ENCODE peak calls at places on chromosomes 11 and 22, in five cellular contexts. One of them, this sample, is unnamed.
A peak's percentile ranks its signal among the peaks of the same experiment; 100 is the strongest.

GRCh38 chr11:70734379-70734778 is 336.1 kb downstream of the CTTN start:
- DNase-seq in mammary epithelial cell: no peak
- DNase-seq in cardiac muscle cell: no peak
- DNase-seq in heart left ventricle: no peak
- DNase-seq in CD8-positive, alpha-beta T cell: no peak
- DNase-seq in this sample: no peak

GRCh38 chr22:27959335-27960090 is 40.5 kb upstream of the PITPNB start:
- DNase-seq in mammary epithelial cell: no peak
- DNase-seq in cardiac muscle cell: peak; percentile 77
- DNase-seq in heart left ventricle: no peak
- DNase-seq in CD8-positive, alpha-beta T cell: no peak
- DNase-seq in this sample: no peak

GRCh38 chr22:29523761-29524160 is 29.8 kb downstream of the THOC5 start:
- DNase-seq in mammary epithelial cell: no peak
- DNase-seq in cardiac muscle cell: no peak
- DNase-seq in heart left ventricle: no peak
- DNase-seq in CD8-positive, alpha-beta T cell: no peak
- DNase-seq in this sample: no peak

GRCh38 chr11:95147364-95147905 is 57.8 kb downstream of the ENDOD1 start:
- DNase-seq in mammary epithelial cell: peak; percentile 88
- DNase-seq in cardiac muscle cell: no peak
- DNase-seq in heart left ventricle: no peak
- DNase-seq in CD8-positive, alpha-beta T cell: no peak
- DNase-seq in this sample: no peak

GRCh38 chr22:28841111-28841510 is 40.7 kb upstream of the XBP1 start:
- DNase-seq in mammary epithelial cell: no peak
- DNase-seq in cardiac muscle cell: no peak
- DNase-seq in heart left ventricle: no peak
- DNase-seq in CD8-positive, alpha-beta T cell: no peak
- DNase-seq in this sample: no peak

GRCh38 chr11:18750944-18751343 is 25.0 kb upstream of the IGSF22 start:
- DNase-seq in mammary epithelial cell: no peak
- DNase-seq in cardiac muscle cell: no peak
- DNase-seq in heart left ventricle: no peak
- DNase-seq in CD8-positive, alpha-beta T cell: no peak
- DNase-seq in this sample: no peak

GRCh38 chr22:35452351-35452781 is 52.4 kb downstream of the MCM5 start:
- DNase-seq in mammary epithelial cell: no peak
- DNase-seq in cardiac muscle cell: no peak
- DNase-seq in heart left ventricle: no peak
- DNase-seq in CD8-positive, alpha-beta T cell: no peak
- DNase-seq in this sample: no peak

GRCh38 chr22:39494471-39495120 is 7.5 kb upstream of the MIEF1 start:
- DNase-seq in mammary epithelial cell: no peak
- DNase-seq in cardiac muscle cell: no peak
- DNase-seq in heart left ventricle: no peak
- DNase-seq in CD8-positive, alpha-beta T cell: no peak
- DNase-seq in this sample: no peak

GRCh38 chr22:50525991-50526848 is 822 bp upstream of the SCO2 start:
- DNase-seq in mammary epithelial cell: peak; percentile 74
- DNase-seq in cardiac muscle cell: peak; percentile 82
- DNase-seq in heart left ventricle: peak; percentile 92
- DNase-seq in CD8-positive, alpha-beta T cell: peak; percentile 76
- DNase-seq in this sample: peak; percentile 82

GRCh38 chr22:29313126-29314071 is 2.1 kb downstream of the RASL10A start:
- DNase-seq in mammary epithelial cell: no peak
- DNase-seq in cardiac muscle cell: no peak
- DNase-seq in heart left ventricle: peak; percentile 72
- DNase-seq in CD8-positive, alpha-beta T cell: no peak
- DNase-seq in this sample: no peak

GRCh38 chr11:90113541-90113940 is 20.9 kb upstream of the NAALAD2 start:
- DNase-seq in mammary epithelial cell: no peak
- DNase-seq in cardiac muscle cell: no peak
- DNase-seq in heart left ventricle: no peak
- DNase-seq in CD8-positive, alpha-beta T cell: no peak
- DNase-seq in this sample: no peak

DNA sequence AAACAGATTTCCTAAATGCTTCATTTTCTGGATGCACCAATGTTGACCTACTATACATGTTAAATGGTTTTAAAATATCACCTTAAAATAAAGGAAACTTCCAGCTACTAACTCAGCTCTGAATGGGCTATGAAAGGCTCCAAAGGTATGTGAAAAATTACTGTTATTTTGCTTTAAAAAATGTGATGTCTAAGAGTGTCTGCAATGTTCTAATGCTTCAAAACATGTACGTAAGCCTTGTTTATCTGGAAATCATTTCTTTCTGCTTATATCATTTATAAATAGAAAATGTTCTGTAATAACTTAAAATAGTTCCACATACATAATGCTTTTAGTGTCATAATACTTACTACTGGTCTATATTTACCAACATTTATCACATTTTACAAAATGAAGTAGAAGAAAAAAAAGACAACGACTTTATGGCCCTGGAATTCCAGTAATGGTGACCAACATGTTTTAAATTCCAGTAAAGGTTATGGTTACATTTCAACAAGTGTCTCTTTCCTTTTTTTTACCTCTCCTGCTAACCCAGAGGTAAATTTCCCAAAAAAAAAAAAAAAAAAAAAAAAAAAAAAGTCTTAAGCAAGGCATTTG is 2.5 kb downstream of the BDNF start:
- DNase-seq in mammary epithelial cell: no peak
- DNase-seq in cardiac muscle cell: no peak
- DNase-seq in heart left ventricle: no peak
- DNase-seq in CD8-positive, alpha-beta T cell: no peak
- DNase-seq in this sample: no peak
- H3K27ac ChIP-seq in mammary epithelial cell: no peak overlapping the region
- H3K27ac ChIP-seq in cardiac muscle cell: no peak overlapping the region
- H3K27ac ChIP-seq in heart left ventricle: no peak overlapping the region
- H3K27ac ChIP-seq in CD8-positive, alpha-beta T cell: no peak overlapping the region
- H3K27ac ChIP-seq in this sample: no peak overlapping the region

DNA sequence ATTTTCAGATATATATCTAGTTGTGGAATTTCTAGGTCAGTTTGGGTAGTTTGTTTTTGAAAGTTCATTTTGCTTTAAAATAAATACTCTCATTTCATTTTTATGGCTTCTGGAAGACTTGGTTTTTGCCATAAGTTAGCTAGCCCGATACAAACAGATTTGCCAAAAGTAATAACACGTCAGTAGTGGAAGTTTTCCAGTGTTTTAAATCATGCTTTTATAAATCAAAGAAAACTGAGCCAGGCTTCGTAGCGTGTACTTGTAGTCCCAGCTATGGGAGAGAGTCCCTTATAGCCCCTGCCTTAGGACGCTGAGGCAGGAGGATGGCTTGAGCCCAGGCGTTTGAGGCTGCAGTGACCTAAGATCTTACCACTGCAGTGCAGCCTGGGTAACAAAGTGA is 21.7 kb upstream of the MICALL1 start:
- DNase-seq in mammary epithelial cell: no peak
- DNase-seq in cardiac muscle cell: no peak
- DNase-seq in heart left ventricle: no peak
- DNase-seq in CD8-positive, alpha-beta T cell: no peak
- DNase-seq in this sample: no peak
- H3K4me1 ChIP-seq in mammary epithelial cell: peaks cover 25% of the 10 kb centered on the region
- H3K4me1 ChIP-seq in cardiac muscle cell: no peaks in the 10 kb centered on the region
- H3K4me1 ChIP-seq in heart left ventricle: no peaks in the 10 kb centered on the region
- H3K4me1 ChIP-seq in CD8-positive, alpha-beta T cell: no peaks in the 10 kb centered on the region
- H3K4me1 ChIP-seq in this sample: no peaks in the 10 kb centered on the region

GRCh38 chr11:60838132-60838531 is 3.8 kb upstream of the CCDC86 start:
- DNase-seq in mammary epithelial cell: no peak
- DNase-seq in cardiac muscle cell: peak; percentile 23
- DNase-seq in heart left ventricle: no peak
- DNase-seq in CD8-positive, alpha-beta T cell: no peak
- DNase-seq in this sample: no peak

GRCh38 chr11:60834742-60835141 is 7.2 kb upstream of the CCDC86 start:
- DNase-seq in mammary epithelial cell: no peak
- DNase-seq in cardiac muscle cell: no peak
- DNase-seq in heart left ventricle: no peak
- DNase-seq in CD8-positive, alpha-beta T cell: no peak
- DNase-seq in this sample: no peak

GRCh38 chr11:60831501-60832079 is 10.3 kb upstream of the CCDC86 start:
- DNase-seq in mammary epithelial cell: peak; percentile 74
- DNase-seq in cardiac muscle cell: no peak
- DNase-seq in heart left ventricle: no peak
- DNase-seq in CD8-positive, alpha-beta T cell: no peak
- DNase-seq in this sample: no peak

GRCh38 chr11:60836866-60837510 is 4.9 kb upstream of the CCDC86 start:
- DNase-seq in mammary epithelial cell: no peak
- DNase-seq in cardiac muscle cell: peak; percentile 13
- DNase-seq in heart left ventricle: no peak
- DNase-seq in CD8-positive, alpha-beta T cell: no peak
- DNase-seq in this sample: no peak

GRCh38 chr11:60835472-60835871 is 6.4 kb upstream of the CCDC86 start:
- DNase-seq in mammary epithelial cell: peak; percentile 47
- DNase-seq in cardiac muscle cell: no peak
- DNase-seq in heart left ventricle: no peak
- DNase-seq in CD8-positive, alpha-beta T cell: no peak
- DNase-seq in this sample: no peak
- H3K27ac ChIP-seq in mammary epithelial cell: no peak overlapping the region
- H3K27ac ChIP-seq in cardiac muscle cell: no peak overlapping the region
- H3K27ac ChIP-seq in heart left ventricle: peak overlapping the region; percentile 67
- H3K27ac ChIP-seq in CD8-positive, alpha-beta T cell: no peak overlapping the region
- H3K27ac ChIP-seq in this sample: no peak overlapping the region

GRCh38 chr22:49307071-49307830 is 520.4 kb downstream of the BRD1 start:
- DNase-seq in mammary epithelial cell: no peak
- DNase-seq in cardiac muscle cell: no peak
- DNase-seq in heart left ventricle: no peak
- DNase-seq in CD8-positive, alpha-beta T cell: no peak
- DNase-seq in this sample: no peak
- H3K4me1 ChIP-seq in mammary epithelial cell: no peaks in the 10 kb centered on the region
- H3K4me1 ChIP-seq in cardiac muscle cell: no peaks in the 10 kb centered on the region
- H3K4me1 ChIP-seq in heart left ventricle: no peaks in the 10 kb centered on the region
- H3K4me1 ChIP-seq in CD8-positive, alpha-beta T cell: no peaks in the 10 kb centered on the region
- H3K4me1 ChIP-seq in this sample: no peaks in the 10 kb centered on the region

DNA sequence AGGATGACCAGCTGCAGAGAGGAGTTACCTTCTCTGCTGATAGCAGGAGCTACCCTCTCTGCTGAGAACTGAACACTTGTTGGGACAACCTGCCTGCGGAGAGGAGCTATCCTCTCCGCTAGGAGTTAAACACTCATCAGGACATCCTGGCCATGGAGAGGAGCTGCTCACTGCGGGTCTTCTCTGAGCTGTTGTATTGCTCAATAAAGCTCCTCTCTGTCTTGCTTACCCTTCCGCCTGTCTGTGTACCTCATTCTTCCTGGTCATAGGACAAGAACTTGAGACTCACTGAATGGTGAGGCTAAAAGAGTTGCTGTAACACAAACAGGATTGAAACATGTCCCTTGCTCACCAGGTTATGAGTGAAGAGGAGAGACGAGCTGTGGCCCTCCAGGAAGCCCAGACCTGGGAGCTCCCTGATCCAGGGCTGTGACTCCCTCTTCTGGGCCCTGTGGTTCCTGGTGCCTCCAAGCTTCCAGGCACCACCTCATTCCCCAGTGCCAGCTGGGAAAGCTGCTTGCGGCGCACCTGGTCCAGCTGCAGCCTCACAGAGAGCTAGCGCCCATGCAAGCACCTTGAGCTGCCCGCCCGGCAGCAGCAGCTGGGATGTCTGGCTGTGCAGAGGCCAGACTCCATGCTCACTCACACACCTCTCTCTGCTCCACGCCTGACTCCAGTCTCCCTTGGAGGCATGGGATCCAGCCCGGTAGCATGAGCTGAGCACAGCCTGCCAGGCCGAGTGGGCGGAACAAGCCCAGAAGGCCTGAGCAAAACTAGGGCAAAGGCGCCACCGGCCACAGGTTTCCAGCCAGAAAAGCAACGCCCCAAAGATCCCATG is 50.5 kb downstream of the RAB30 start:
- DNase-seq in mammary epithelial cell: no peak
- DNase-seq in cardiac muscle cell: no peak
- DNase-seq in heart left ventricle: no peak
- DNase-seq in CD8-positive, alpha-beta T cell: no peak
- DNase-seq in this sample: no peak
- H3K27ac ChIP-seq in mammary epithelial cell: no peak overlapping the region
- H3K27ac ChIP-seq in cardiac muscle cell: no peak overlapping the region
- H3K27ac ChIP-seq in heart left ventricle: no peak overlapping the region
- H3K27ac ChIP-seq in CD8-positive, alpha-beta T cell: no peak overlapping the region
- H3K27ac ChIP-seq in this sample: no peak overlapping the region

DNA sequence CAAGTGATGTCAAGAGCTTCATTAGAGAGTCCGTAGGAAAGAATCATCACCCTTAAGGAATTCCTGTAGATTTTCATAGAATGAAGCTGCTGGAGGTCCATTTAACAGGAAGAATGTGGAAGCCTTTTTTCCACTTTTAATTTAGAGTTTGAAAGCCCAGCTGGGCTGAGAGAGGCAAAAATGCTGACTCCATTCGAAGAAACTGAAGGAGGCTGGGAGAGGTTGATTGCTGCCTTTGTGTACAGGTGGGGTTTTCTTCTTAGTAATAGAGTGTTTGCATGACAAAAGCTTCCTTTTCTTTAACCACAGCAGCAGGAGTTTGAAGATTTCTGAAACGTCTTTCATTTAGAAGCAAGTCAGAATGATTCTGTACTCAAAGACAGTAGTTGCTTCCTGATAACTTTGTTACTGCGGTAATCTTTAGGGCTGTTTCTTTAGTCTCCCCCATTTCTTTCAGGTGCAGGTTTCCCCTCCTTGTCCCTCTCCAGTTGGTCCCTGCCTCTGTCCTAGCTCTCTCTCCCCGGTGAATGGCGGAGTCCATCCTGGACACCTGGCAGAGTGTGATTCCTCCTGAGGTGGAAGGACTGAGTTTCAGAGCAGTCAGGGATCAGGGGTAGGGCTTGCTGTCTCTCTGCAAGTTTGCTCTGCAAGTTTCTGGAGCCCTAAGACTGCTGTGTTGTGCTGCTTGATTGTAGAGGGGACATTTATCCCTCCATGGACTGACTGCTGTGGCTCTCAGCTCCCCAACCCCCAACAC is 166.2 kb downstream of the LDLRAD3 start:
- DNase-seq in mammary epithelial cell: no peak
- DNase-seq in cardiac muscle cell: no peak
- DNase-seq in heart left ventricle: no peak
- DNase-seq in CD8-positive, alpha-beta T cell: no peak
- DNase-seq in this sample: no peak
- H3K4me1 ChIP-seq in mammary epithelial cell: no peaks in the 10 kb centered on the region
- H3K4me1 ChIP-seq in cardiac muscle cell: peaks cover 6% of the 10 kb centered on the region
- H3K4me1 ChIP-seq in heart left ventricle: no peaks in the 10 kb centered on the region
- H3K4me1 ChIP-seq in CD8-positive, alpha-beta T cell: no peaks in the 10 kb centered on the region
- H3K4me1 ChIP-seq in this sample: no peaks in the 10 kb centered on the region

GRCh38 chr11:1412377-1413095 is 22.8 kb downstream of the BRSK2 start:
- DNase-seq in mammary epithelial cell: no peak
- DNase-seq in cardiac muscle cell: no peak
- DNase-seq in heart left ventricle: no peak
- DNase-seq in CD8-positive, alpha-beta T cell: no peak
- DNase-seq in this sample: no peak

GRCh38 chr11:1409108-1409851 is 19.5 kb downstream of the BRSK2 start:
- DNase-seq in mammary epithelial cell: no peak
- DNase-seq in cardiac muscle cell: no peak
- DNase-seq in heart left ventricle: no peak
- DNase-seq in CD8-positive, alpha-beta T cell: no peak
- DNase-seq in this sample: no peak

GRCh38 chr11:1408346-1408745 is 18.6 kb downstream of the BRSK2 start:
- DNase-seq in mammary epithelial cell: no peak
- DNase-seq in cardiac muscle cell: no peak
- DNase-seq in heart left ventricle: no peak
- DNase-seq in CD8-positive, alpha-beta T cell: no peak
- DNase-seq in this sample: no peak

GRCh38 chr11:1410366-1411291 is 20.9 kb downstream of the BRSK2 start:
- DNase-seq in mammary epithelial cell: no peak
- DNase-seq in cardiac muscle cell: no peak
- DNase-seq in heart left ventricle: no peak
- DNase-seq in CD8-positive, alpha-beta T cell: no peak
- DNase-seq in this sample: no peak

GRCh38 chr11:1411301-1411700 is 21.6 kb downstream of the BRSK2 start:
- DNase-seq in mammary epithelial cell: no peak
- DNase-seq in cardiac muscle cell: no peak
- DNase-seq in heart left ventricle: no peak
- DNase-seq in CD8-positive, alpha-beta T cell: no peak
- DNase-seq in this sample: no peak
- H3K27ac ChIP-seq in mammary epithelial cell: no peak overlapping the region
- H3K27ac ChIP-seq in cardiac muscle cell: no peak overlapping the region
- H3K27ac ChIP-seq in heart left ventricle: no peak overlapping the region
- H3K27ac ChIP-seq in CD8-positive, alpha-beta T cell: no peak overlapping the region
- H3K27ac ChIP-seq in this sample: no peak overlapping the region